ENCODE peak calls at places on chromosome 21, in nine cellular contexts. V, U, A, L, J, M, D, S and C are unnamed samples.

GRCh38 chr21:45947296-45947695 is 34.3 kb upstream of the COL6A1 start:
- DNase-seq in V (no peak), U (no peak), A (no peak), L (no peak), J (no peak), M (no peak), D (no peak), S (no peak), C (no peak)

GRCh38 chr21:43916691-43917514 is 51.9 kb downstream of the AGPAT3 start:
- DNase-seq in V (no peak), U (no peak), A (no peak), L (peak; percentile 19), J (peak; percentile 49), M (peak; percentile 46), D (peak; percentile 85), S (no peak), C (no peak)

GRCh38 chr21:45459171-45460010 is 54.4 kb downstream of the COL18A1 start:
- DNase-seq in V (no peak), U (no peak), A (peak; percentile 43), L (no peak), J (no peak), M (no peak), D (no peak), S (no peak), C (no peak)

GRCh38 chr21:15053531-15053930 is 11.3 kb downstream of the NRIP1 start:
- DNase-seq in V (no peak), U (no peak), A (no peak), L (no peak), J (no peak), M (no peak), D (no peak), S (no peak), C (no peak)

GRCh38 chr21:41830764-41831452 is 48.2 kb downstream of the PRDM15 start:
- DNase-seq in V (no peak), U (peak; percentile 23), A (no peak), L (no peak), J (no peak), M (no peak), D (no peak), S (no peak), C (no peak)

GRCh38 chr21:34690041-34690792 is 21.4 kb downstream of the CLIC6 start:
- DNase-seq in V (no peak), U (no peak), A (no peak), L (no peak), J (no peak), M (no peak), D (no peak), S (no peak), C (no peak)

GRCh38 chr21:25850126-25850831 is 115.5 kb downstream of the GABPA start:
- DNase-seq in V (no peak), U (no peak), A (no peak), L (no peak), J (no peak), M (no peak), D (no peak), S (no peak), C (no peak)

GRCh38 chr21:33685613-33686197 is 43.4 kb downstream of the ITSN1 start:
- DNase-seq in V (no peak), U (no peak), A (no peak), L (peak; percentile 12), J (no peak), M (no peak), D (no peak), S (peak; percentile 83), C (no peak)

GRCh38 chr21:24823247-24823646 is 784.0 kb downstream of the MRPL39 start:
- DNase-seq in V (no peak), U (no peak), A (no peak), L (no peak), J (no peak), M (no peak), D (no peak), S (no peak), C (no peak)

GRCh38 chr21:42513151-42513984 is at the start of gene SLC37A1:
- DNase-seq in V (peak; percentile 53), U (peak; percentile 63), A (no peak), L (peak; percentile 39), J (peak; percentile 32), M (peak; percentile 62), D (no peak), S (no peak), C (no peak)

GRCh38 chr21:45439171-45439872 is 34.4 kb downstream of the COL18A1 start:
- DNase-seq in V (peak; percentile 82), U (peak; percentile 88), A (peak; percentile 90), L (peak; percentile 77), J (peak; percentile 72), M (peak; percentile 87), D (peak; percentile 76), S (peak; percentile 73), C (peak; percentile 95)

GRCh38 chr21:32590130-32590529 is 4.8 kb upstream of the TCP10L start:
- DNase-seq in V (no peak), U (no peak), A (no peak), L (no peak), J (no peak), M (no peak), D (no peak), S (no peak), C (no peak)

GRCh38 chr21:41833138-41834115 is 45.7 kb downstream of the PRDM15 start:
- DNase-seq in V (no peak), U (no peak), A (peak; percentile 30), L (no peak), J (no peak), M (no peak), D (no peak), S (no peak), C (no peak)

GRCh38 chr21:33007747-33008146 is 18.0 kb upstream of the OLIG2 start:
- DNase-seq in V (no peak), U (no peak), A (no peak), L (no peak), J (no peak), M (no peak), D (no peak), S (no peak), C (no peak)

GRCh38 chr21:46121286-46122221 is 23.6 kb downstream of the COL6A2 start:
- DNase-seq in V (peak; percentile 3), U (peak; percentile 49), A (peak; percentile 41), L (peak; percentile 4), J (no peak), M (peak; percentile 43), D (peak; percentile 28), S (no peak), C (no peak)

GRCh38 chr21:31946236-31946635 is 73.4 kb downstream of the HUNK start:
- DNase-seq in V (no peak), U (no peak), A (no peak), L (no peak), J (no peak), M (no peak), D (no peak), S (no peak), C (no peak)

GRCh38 chr21:33197546-33197945 is 32.2 kb upstream of the IFNAR2 start:
- DNase-seq in V (peak; percentile 32), U (peak; percentile 82), A (no peak), L (no peak), J (no peak), M (no peak), D (no peak), S (no peak), C (no peak)

GRCh38 chr21:31754561-31754960 is 22.6 kb upstream of the SCAF4 start:
- DNase-seq in V (no peak), U (no peak), A (no peak), L (no peak), J (no peak), M (no peak), D (no peak), S (no peak), C (no peak)

GRCh38 chr21:26686278-26686677 is 113.2 kb upstream of the CYYR1 start:
- DNase-seq in V (peak; percentile 21), U (no peak), A (no peak), L (peak; percentile 9), J (no peak), M (no peak), D (no peak), S (peak; percentile 31), C (no peak)

GRCh38 chr21:42652527-42653491 is 612 bp upstream of the PDE9A start:
- DNase-seq in V (peak; percentile 78), U (peak; percentile 85), A (peak; percentile 81), L (peak; percentile 59), J (no peak), M (peak; percentile 84), D (no peak), S (no peak), C (no peak)

GRCh38 chr21:28221984-28222383 is 770.7 kb downstream of the LTN1 start:
- DNase-seq in V (no peak), U (no peak), A (no peak), L (no peak), J (no peak), M (no peak), D (no peak), S (no peak), C (no peak)
- H3K9me3 ChIP-seq in V (no peaks in the 10 kb centered on the region), U (no peaks in the 10 kb centered on the region), A (no peaks in the 10 kb centered on the region), L (no peaks in the 10 kb centered on the region), J (no peaks in the 10 kb centered on the region), M (no peaks in the 10 kb centered on the region), D (no peaks in the 10 kb centered on the region), S (no peaks in the 10 kb centered on the region), C (no peaks in the 10 kb centered on the region)

DNA sequence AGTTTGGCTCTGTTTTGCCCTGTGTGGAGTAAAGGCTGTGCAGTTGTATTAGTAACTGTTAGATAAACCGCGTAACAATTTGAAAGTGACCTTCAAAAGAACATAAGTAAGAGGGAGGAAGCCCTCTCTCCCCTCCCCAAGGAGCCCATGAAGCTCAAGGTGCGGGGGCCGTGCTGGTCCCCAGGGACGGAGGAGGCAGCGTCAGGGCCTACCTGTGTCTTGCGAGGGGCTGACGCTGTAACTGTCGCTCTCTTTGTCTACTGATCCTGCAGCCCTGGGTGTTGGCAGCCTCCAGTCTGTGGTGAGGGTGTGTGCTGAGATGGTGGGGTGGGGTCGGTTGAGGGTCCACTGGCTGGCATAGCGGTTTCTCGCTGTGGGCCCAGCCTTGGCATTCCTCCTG is 176.6 kb downstream of the PCP4 start:
- DNase-seq in V (no peak), U (no peak), A (no peak), L (no peak), J (no peak), M (no peak), D (no peak), S (no peak), C (no peak)
- H3K9me3 ChIP-seq in V (no peaks in the 10 kb centered on the region), U (no peaks in the 10 kb centered on the region), A (no peaks in the 10 kb centered on the region), L (no peaks in the 10 kb centered on the region), J (no peaks in the 10 kb centered on the region), M (no peaks in the 10 kb centered on the region), D (no peaks in the 10 kb centered on the region), S (peaks cover 2% of the 10 kb centered on the region), C (no peaks in the 10 kb centered on the region)

DNA sequence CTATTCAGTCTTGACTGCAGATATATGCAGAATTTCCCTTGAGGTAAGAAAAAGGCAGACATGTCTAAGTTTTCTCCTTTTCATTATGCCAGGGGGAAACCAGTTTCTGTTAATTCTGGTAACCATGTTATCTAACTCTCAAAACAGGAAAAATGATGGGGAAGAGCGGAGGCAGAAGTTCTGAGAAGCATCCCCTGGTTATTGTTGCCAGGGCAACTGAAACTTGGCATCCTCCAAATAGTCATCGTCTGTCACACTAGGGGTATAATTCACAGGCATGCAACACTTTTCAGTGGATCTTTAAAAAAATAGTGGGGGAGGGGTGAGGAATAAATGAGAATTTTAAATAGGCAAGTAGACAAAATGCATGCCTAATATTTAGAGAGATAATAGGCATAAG is 715.3 kb upstream of the CXADR start:
- DNase-seq in V (no peak), U (no peak), A (no peak), L (no peak), J (no peak), M (no peak), D (no peak), S (peak; percentile 14), C (no peak)
- H3K9me3 ChIP-seq in V (no peaks in the 10 kb centered on the region), U (no peaks in the 10 kb centered on the region), A (no peaks in the 10 kb centered on the region), L (no peaks in the 10 kb centered on the region), J (no peaks in the 10 kb centered on the region), M (no peaks in the 10 kb centered on the region), D (no peaks in the 10 kb centered on the region), S (no peaks in the 10 kb centered on the region), C (no peaks in the 10 kb centered on the region)

GRCh38 chr21:30372139-30372770 is at the start of gene KRTAP13-2:
- DNase-seq in V (no peak), U (no peak), A (no peak), L (no peak), J (no peak), M (no peak), D (no peak), S (no peak), C (no peak)
- H3K9me3 ChIP-seq in V (no peaks in the 10 kb centered on the region), U (no peaks in the 10 kb centered on the region), A (no peaks in the 10 kb centered on the region), L (no peaks in the 10 kb centered on the region), J (no peaks in the 10 kb centered on the region), M (no peaks in the 10 kb centered on the region), D (no peaks in the 10 kb centered on the region), S (no peaks in the 10 kb centered on the region), C (no peaks in the 10 kb centered on the region)